ENCODE peak calls at places on chromosome 18, in seven cellular contexts. F, M, W, H, L, E and J are unnamed samples.

GRCh38 chr18:34913837-34914755 is 127.1 kb upstream of the MAPRE2 start:
- DNase-seq in M (peak; percentile 53), L (no peak), E (peak; percentile 8), F (no peak), H (no peak), W (no peak), J (no peak)

GRCh38 chr18:5456577-5457466 is 87.0 kb downstream of the EPB41L3 start:
- DNase-seq in M (peak; percentile 49), W (no peak), H (no peak), E (peak; percentile 47), L (no peak), F (no peak), J (peak; percentile 27)

GRCh38 chr18:57802166-57802868 is 798 bp downstream of the ATP8B1 start:
- DNase-seq in W (no peak), E (no peak), H (no peak), F (no peak), M (no peak), L (no peak), J (no peak)

GRCh38 chr18:41004320-41004719 is 950.7 kb upstream of the PIK3C3 start:
- DNase-seq in W (no peak), L (no peak), F (no peak), H (no peak), E (no peak), M (no peak), J (no peak)

GRCh38 chr18:3623769-3624545 is 174.0 kb downstream of the TGIF1 start:
- DNase-seq in H (peak; percentile 98), F (peak; percentile 68), E (peak; percentile 99), M (no peak), L (no peak), W (peak; percentile 89), J (peak; percentile 90)

GRCh38 chr18:36901277-36901701 is 72.4 kb downstream of the KIAA1328 start:
- DNase-seq in E (no peak), L (no peak), M (no peak), H (no peak), F (no peak), W (no peak), J (no peak)

GRCh38 chr18:79736846-79737245 is 57.2 kb downstream of the CTDP1 start:
- DNase-seq in M (peak; percentile 1), F (peak; percentile 29), L (no peak), H (no peak), W (no peak), E (no peak), J (no peak)

GRCh38 chr18:3885209-3885792 is 435.3 kb downstream of the TGIF1 start:
- DNase-seq in L (no peak), E (peak; percentile 16), F (no peak), W (no peak), H (no peak), M (no peak), J (no peak)

GRCh38 chr18:79434611-79435010 is 38.9 kb downstream of the NFATC1 start:
- DNase-seq in H (no peak), W (no peak), L (no peak), E (no peak), M (no peak), F (no peak), J (no peak)

GRCh38 chr18:8721716-8722115 is 16.4 kb downstream of the MTCL1 start:
- DNase-seq in M (no peak), F (no peak), L (no peak), H (no peak), E (peak; percentile 80), W (peak; percentile 50), J (no peak)

GRCh38 chr18:6650063-6650462 is 79.5 kb upstream of the ARHGAP28 start:
- DNase-seq in M (no peak), H (no peak), W (no peak), F (no peak), E (no peak), L (no peak), J (no peak)

GRCh38 chr18:31977270-31977872 is 34.4 kb upstream of the TRAPPC8 start:
- DNase-seq in F (no peak), H (peak; percentile 13), M (peak; percentile 22), L (peak; percentile 9), E (peak; percentile 38), W (peak; percentile 33), J (no peak)

GRCh38 chr18:48199399-48199798 is 209.8 kb downstream of the ZBTB7C start:
- DNase-seq in L (no peak), F (no peak), E (no peak), W (no peak), M (no peak), H (no peak), J (no peak)

GRCh38 chr18:44597797-44598196 is 82.9 kb upstream of the SETBP1 start:
- DNase-seq in M (no peak), W (no peak), F (no peak), E (no peak), H (no peak), L (no peak), J (no peak)

GRCh38 chr18:38241736-38242135 is 676.1 kb upstream of the CELF4 start:
- DNase-seq in M (no peak), F (no peak), W (no peak), H (no peak), L (no peak), E (peak; percentile 81), J (no peak)

GRCh38 chr18:36398419-36398818 is 100.9 kb downstream of the FHOD3 start:
- DNase-seq in E (no peak), F (no peak), L (no peak), W (no peak), M (no peak), H (no peak), J (no peak)

GRCh38 chr18:68735498-68736343 is 20.8 kb upstream of the TMX3 start:
- DNase-seq in F (no peak), L (no peak), H (peak; percentile 49), M (no peak), E (peak; percentile 42), W (no peak), J (no peak)